ENCODE peak calls at places on chromosomes 3 and 15, in five cellular contexts. W is HepG2, V is upper lobe of left lung, D is K562, G is GM12878. T is an unnamed sample. For H3K4me1 and H3K36me3, the result is how much of the 10 kb centered on the place peaks cover.

GRCh38 chr3:144942093-144942492 is 970.5 kb downstream of the DIPK2A start:
- ATAC-seq in V (no peak), D (no peak), G (no peak), W (no peak), T (no peak)

GRCh38 chr15:81182746-81183402 is 13.8 kb upstream of the IL16 start:
- ATAC-seq in V (peak), G (no peak), W (peak), D (peak), T (peak)

GRCh38 chr3:16768956-16769355 is 115.8 kb upstream of the PLCL2 start:
- ATAC-seq in G (no peak), D (no peak), W (no peak), V (no peak), T (no peak)

GRCh38 chr3:40414270-40414669 is 27.3 kb downstream of the ENTPD3 start:
- ATAC-seq in W (no peak), V (no peak), G (no peak), D (no peak), T (no peak)

GRCh38 chr15:33114484-33114767 is 80.1 kb downstream of the FMN1 start:
- ATAC-seq in V (no peak), G (no peak), W (no peak), D (no peak), T (peak)

GRCh38 chr15:98978153-98978552 is 29.4 kb downstream of the PGPEP1L start:
- ATAC-seq in D (no peak), G (no peak), W (no peak), V (no peak), T (no peak)

GRCh38 chr3:188979669-188980311 is 192.0 kb upstream of the TPRG1 start:
- ATAC-seq in V (peak), D (no peak), W (no peak), G (no peak), T (peak)

GRCh38 chr15:75943713-75944215 is 40.1 kb downstream of the FBXO22 start:
- ATAC-seq in W (peak), G (no peak), D (no peak), V (no peak), T (no peak)

GRCh38 chr3:30770387-30770786 is 124.1 kb downstream of the GADL1 start:
- ATAC-seq in W (peak), V (peak), G (no peak), D (no peak), T (peak)

GRCh38 chr3:36408146-36408545 is 27.8 kb downstream of the STAC start:
- ATAC-seq in W (no peak), V (peak), D (no peak), G (no peak), T (no peak)

GRCh38 chr15:52292780-52293392 is 2.7 kb downstream of the MYO5C start:
- ATAC-seq in D (peak), V (no peak), G (peak), W (no peak), T (no peak)

GRCh38 chr15:45128971-45129639 is 574 bp downstream of the DUOXA1 start:
- ATAC-seq in V (peak), D (no peak), W (no peak), G (no peak), T (peak)

GRCh38 chr15:27798807-27799206 is 300.3 kb downstream of the OCA2 start:
- ATAC-seq in D (no peak), W (no peak), G (no peak), V (no peak), T (no peak)

GRCh38 chr3:103170651-103171050 is 735.8 kb downstream of the ZPLD1 start:
- ATAC-seq in W (no peak), V (no peak), G (peak), D (no peak), T (no peak)

GRCh38 chr15:55998478-55998877 is 5.1 kb upstream of the NEDD4 start:
- ATAC-seq in G (no peak), V (no peak), D (no peak), W (no peak), T (no peak)

GRCh38 chr3:106829206-106829605 is 548.0 kb upstream of the CCDC54 start:
- ATAC-seq in G (no peak), W (no peak), D (no peak), V (no peak), T (no peak)

GRCh38 chr3:197007296-197007940 is 22.2 kb downstream of the MELTF start:
- ATAC-seq in W (no peak), V (no peak), D (no peak), G (no peak), T (no peak)

GRCh38 chr3:149378420-149379388 is 1.3 kb upstream of the TM4SF1 start:
- ATAC-seq in V (no peak), G (no peak), W (peak), D (no peak), T (no peak)

GRCh38 chr3:155585384-155585783 is 159.5 kb downstream of the PLCH1 start:
- ATAC-seq in D (no peak), G (no peak), V (no peak), W (no peak), T (no peak)

GRCh38 chr3:15096026-15096425 is 2.9 kb downstream of the RBSN start:
- ATAC-seq in W (no peak), V (no peak), G (no peak), D (no peak), T (no peak)

GRCh38 chr15:40334541-40334940 is 6.2 kb downstream of the CCDC9B start:
- ATAC-seq in V (peak), W (no peak), G (no peak), D (no peak), T (no peak)

GRCh38 chr15:40331637-40332036 is 8.1 kb downstream of the INAFM2 start:
- ATAC-seq in D (no peak), W (no peak), G (no peak), V (no peak), T (no peak)

GRCh38 chr15:40334941-40335795 is 5.6 kb downstream of the CCDC9B start:
- ATAC-seq in W (no peak), D (no peak), V (peak), G (no peak), T (no peak)

GRCh38 chr15:40332138-40332781 is 8.5 kb downstream of the CCDC9B start:
- ATAC-seq in V (no peak), W (no peak), G (no peak), D (no peak), T (no peak)

GRCh38 chr15:40333922-40334492 is 6.7 kb downstream of the CCDC9B start:
- ATAC-seq in G (peak), D (peak), W (no peak), V (peak), T (peak)
- H3K4me1 ChIP-seq in G (under half), D (half or more), W (under half), V (half or more), T (half or more)

DNA sequence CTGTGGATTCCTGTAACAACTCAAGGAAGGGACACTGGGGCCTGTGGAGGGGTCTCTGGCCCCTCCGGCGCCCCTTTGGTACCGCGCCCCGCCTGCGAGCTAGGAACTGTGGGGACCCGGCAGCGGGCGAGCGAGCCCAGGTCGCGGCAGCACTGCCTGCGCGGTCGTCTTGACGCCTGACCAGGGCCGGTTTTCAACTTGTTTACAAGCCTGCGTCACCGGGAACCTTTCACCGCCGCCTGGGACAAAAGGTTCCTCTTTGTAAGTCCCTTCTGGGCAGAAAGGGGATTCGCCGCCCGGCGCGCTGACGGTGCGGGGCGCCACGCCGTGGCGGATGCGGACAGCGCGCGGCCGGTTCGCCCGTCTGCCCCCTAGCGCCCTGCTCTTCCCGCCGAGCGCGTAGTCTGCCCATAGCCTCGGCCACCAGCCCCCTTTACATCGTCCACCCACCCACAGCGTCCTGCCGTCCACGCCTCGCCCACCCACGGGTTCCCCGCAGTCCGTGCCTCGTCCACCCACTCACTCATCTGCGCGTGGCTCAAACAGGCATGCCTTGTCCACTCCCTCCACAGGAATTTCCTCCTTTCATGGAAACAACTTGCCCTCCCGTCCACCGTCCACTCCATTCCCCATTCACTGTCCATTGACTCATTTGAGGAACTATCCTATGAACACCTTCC is 5.5 kb upstream of the CFAP100 start:
- ATAC-seq in W (peak), D (peak), V (peak), G (peak), T (peak)
- TF ChIP-seq EP300 in W (peak), D (no peak), V (no peak), G (no peak), T (peak)

GRCh38 chr15:92893200-92893599 is 6.9 kb upstream of the CHD2 start:
- ATAC-seq in G (no peak), W (no peak), V (no peak), D (no peak), T (no peak)

GRCh38 chr15:92889390-92890113 is 10.6 kb upstream of the CHD2 start:
- ATAC-seq in D (no peak), V (no peak), W (no peak), G (peak), T (no peak)

GRCh38 chr15:92891533-92892200 is 8.5 kb upstream of the CHD2 start:
- ATAC-seq in D (no peak), W (no peak), G (peak), V (no peak), T (no peak)

GRCh38 chr15:92887869-92888268 is 12.3 kb upstream of the CHD2 start:
- ATAC-seq in W (no peak), D (no peak), V (no peak), G (no peak), T (no peak)

GRCh38 chr15:92892201-92892555 is 7.9 kb upstream of the CHD2 start:
- ATAC-seq in G (no peak), V (no peak), W (no peak), D (peak), T (no peak)
- H3K36me3 ChIP-seq in G (under half), V (under half), W (under half), D (half or more), T (half or more)

DNA sequence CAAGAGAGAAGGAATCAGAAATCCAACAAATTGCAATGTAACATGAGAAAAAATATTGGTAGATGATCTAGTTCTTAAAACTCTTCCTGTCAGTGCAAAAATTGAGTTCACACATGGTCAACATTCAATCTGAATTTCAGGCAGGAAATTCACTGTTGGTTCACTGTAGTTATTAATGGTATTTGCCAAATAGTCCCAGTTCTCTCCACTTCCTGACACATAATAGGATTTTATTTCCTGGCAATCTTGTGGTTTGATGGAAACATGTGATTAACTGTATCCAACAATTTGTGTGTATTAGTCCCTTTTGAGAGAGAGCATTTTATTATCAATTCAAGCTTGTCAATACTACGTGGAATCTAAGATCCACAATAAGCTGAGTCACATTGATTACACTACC is 1103.1 kb downstream of the ROBO2 start:
- ATAC-seq in D (no peak), G (no peak), V (no peak), W (no peak), T (no peak)
- H3K4me1 ChIP-seq in D (under half), G (under half), V (under half), W (under half), T (under half)

GRCh38 chr3:84042717-84043116 is 916.1 kb upstream of the CADM2 start:
- ATAC-seq in G (no peak), W (no peak), V (no peak), D (no peak), T (no peak)
- TF ChIP-seq EP300 in G (no peak), W (no peak), V (no peak), D (no peak), T (no peak)

GRCh38 chr3:122705379-122705778 is 24.7 kb downstream of the PARP14 start:
- ATAC-seq in V (no peak), G (no peak), W (no peak), D (no peak), T (no peak)
- H3K36me3 ChIP-seq in V (under half), G (under half), W (under half), D (under half), T (under half)

DNA sequence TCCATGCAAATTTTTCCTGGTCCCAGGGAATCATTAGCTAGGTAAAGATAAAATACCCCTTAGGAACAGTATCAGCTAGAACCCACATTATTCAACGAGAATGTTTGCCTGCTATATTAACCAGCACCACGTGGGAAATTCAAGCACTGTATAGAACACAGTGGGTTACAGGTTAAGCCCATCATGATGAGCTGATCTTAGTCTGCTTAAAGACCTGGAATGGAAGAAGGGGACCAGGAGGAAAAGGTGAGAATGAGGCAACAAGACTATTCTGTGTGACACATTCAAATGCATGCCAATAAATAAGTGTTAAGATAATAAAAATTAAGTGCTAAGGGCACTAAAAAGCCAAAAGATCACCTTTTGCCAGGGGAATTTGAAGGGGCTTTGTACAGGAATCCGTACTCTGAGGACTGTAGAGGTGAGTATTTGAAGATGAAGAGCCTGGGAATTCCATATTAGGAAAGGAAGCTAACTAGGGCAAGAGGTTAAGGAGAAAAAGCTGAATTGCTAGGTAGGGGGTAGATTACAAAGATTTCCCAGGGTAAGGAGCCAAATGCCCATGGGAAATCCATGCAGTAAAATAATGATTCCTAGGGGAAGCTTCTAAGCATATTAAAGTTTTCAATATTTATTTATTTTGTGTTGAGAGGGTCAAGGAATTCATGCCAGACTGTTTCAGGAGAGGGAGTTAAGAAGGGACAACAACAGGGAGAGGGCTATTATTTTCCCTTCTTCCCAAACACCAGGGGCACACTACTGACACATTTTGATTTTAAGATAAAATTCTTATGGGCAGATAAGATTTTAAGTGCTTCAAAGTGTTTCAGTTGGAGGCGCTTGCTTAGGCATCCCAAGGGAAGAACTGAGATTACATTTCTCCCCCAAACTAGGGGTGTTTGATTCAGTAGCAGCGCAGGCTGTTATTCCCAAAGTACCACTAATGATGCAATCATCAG is 2.3 kb upstream of the MED12L start:
- ATAC-seq in G (no peak), D (no peak), V (no peak), W (no peak), T (no peak)
- H3K4me1 ChIP-seq in G (under half), D (under half), V (under half), W (under half), T (under half)

DNA sequence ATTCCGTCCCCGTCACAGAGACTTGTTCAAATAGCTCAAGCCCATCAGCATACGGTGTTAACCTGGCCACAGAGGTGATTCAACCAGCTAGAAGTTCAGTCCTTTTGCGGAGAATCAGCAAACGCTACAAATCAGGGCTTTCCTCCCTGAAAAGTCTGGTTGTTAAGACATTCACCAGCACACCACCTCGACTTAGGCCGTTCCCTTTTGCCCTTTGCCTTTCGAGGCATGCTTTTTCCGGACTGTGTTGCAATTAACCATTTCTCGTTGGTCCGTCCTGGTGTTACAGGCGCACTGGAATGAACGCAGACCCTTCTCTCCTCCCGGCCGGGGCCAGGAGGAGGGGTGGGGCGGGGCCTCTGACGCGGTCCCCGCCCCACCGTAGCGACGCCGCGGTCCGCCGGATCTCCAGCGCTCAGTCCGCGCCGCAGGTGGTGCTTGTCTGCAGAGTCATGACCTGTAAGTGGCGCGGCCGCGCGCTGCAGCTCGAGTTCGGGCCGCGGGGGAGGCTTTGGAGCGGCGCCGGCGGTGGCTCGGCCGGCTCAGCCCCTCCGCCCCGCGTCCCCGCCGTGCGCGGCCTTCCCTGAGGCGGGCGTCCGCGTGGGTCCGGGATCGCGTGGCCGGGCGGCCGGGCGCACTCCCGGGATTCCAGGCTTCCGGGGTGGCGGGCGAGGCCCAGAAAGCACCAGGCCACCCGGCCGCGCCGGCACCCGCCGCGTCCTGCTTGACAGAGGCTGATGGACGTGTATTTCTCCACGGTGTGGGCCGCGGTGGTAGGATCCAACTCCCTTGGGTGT is at the start of gene NIT2:
- ATAC-seq in V (peak), G (peak), W (peak), D (peak), T (peak)
- TF ChIP-seq EP300 in V (no peak), G (no peak), W (peak), D (no peak), T (no peak)

GRCh38 chr3:52004158-52004787 is 8.6 kb upstream of the RPL29 start:
- ATAC-seq in W (peak), G (peak), V (peak), D (peak), T (no peak)
- H3K36me3 ChIP-seq in W (under half), G (under half), V (under half), D (under half), T (under half)

T was measured in gastroesophageal sphincter.